ENCODE peak calls at places on chromosomes 11 and 22, in seven cellular contexts. E, B, Q, T, D, S and Y are unnamed samples. For H3K4me1, the result is how much of the 10 kb centered on the place peaks cover.

GRCh38 chr11:110428956-110429613 is 663 bp upstream of the FDX1 start:
- DNase-seq in D (no peak), Q (no peak), T (no peak), E (no peak), B (no peak), S (peak), Y (no peak)

GRCh38 chr11:1218788-1219445 is 3.9 kb upstream of the MUC5B start:
- DNase-seq in T (peak), B (peak), S (no peak), E (peak), D (no peak), Q (no peak), Y (no peak)

GRCh38 chr11:107040447-107041444 is 22.5 kb upstream of the GUCY1A2 start:
- DNase-seq in Q (no peak), B (no peak), S (peak), D (no peak), T (no peak), E (no peak), Y (no peak)

GRCh38 chr11:33391893-33392251 is 134.7 kb downstream of the HIPK3 start:
- DNase-seq in T (no peak), S (no peak), Q (no peak), B (no peak), D (no peak), E (no peak), Y (no peak)

GRCh38 chr11:67298786-67299185 is 4.5 kb upstream of the SSH3 start:
- DNase-seq in D (no peak), S (no peak), Q (no peak), E (no peak), B (peak), T (no peak), Y (no peak)

GRCh38 chr22:37210041-37210803 is 2.1 kb downstream of the SSTR3 start:
- DNase-seq in E (no peak), T (no peak), Q (no peak), S (no peak), D (no peak), B (peak), Y (no peak)

GRCh38 chr11:64787526-64788320 is 9.4 kb upstream of the SF1 start:
- DNase-seq in T (peak), D (peak), S (peak), B (peak), Q (peak), E (peak), Y (peak)

GRCh38 chr11:65445604-65446445 is 23.2 kb downstream of the NEAT1 start:
- DNase-seq in S (peak), Q (peak), D (no peak), T (peak), E (peak), B (peak), Y (no peak)

GRCh38 chr11:6531267-6531752 is 34.2 kb downstream of the DNHD1 start:
- DNase-seq in E (no peak), D (peak), S (peak), T (no peak), Q (no peak), B (no peak), Y (peak)

GRCh38 chr22:49132009-49132408 is 695.7 kb downstream of the BRD1 start:
- DNase-seq in D (no peak), Q (no peak), E (no peak), B (no peak), S (no peak), T (no peak), Y (no peak)

GRCh38 chr11:68263444-68264035 is 8.2 kb downstream of the C11orf24 start:
- DNase-seq in E (no peak), S (no peak), D (no peak), B (peak), T (peak), Q (no peak), Y (no peak)

GRCh38 chr11:3021125-3021524 is 29.0 kb upstream of the NAP1L4 start:
- DNase-seq in E (no peak), T (peak), B (no peak), S (peak), Q (no peak), D (peak), Y (peak)

GRCh38 chr22:49411236-49411635 is 416.4 kb downstream of the BRD1 start:
- DNase-seq in Q (no peak), S (no peak), D (no peak), B (peak), E (no peak), T (no peak), Y (no peak)

GRCh38 chr11:128238521-128239222 is 348.7 kb downstream of the ETS1 start:
- DNase-seq in B (no peak), E (no peak), Q (no peak), T (no peak), D (no peak), S (no peak), Y (no peak)

GRCh38 chr11:64796047-64796756 is 6.8 kb downstream of the MAP4K2 start:
- DNase-seq in Q (no peak), B (no peak), S (no peak), T (no peak), E (no peak), D (no peak), Y (no peak)

GRCh38 chr11:130832571-130833432 is 83.5 kb downstream of the SNX19 start:
- DNase-seq in T (no peak), Q (no peak), B (no peak), E (no peak), S (peak), D (no peak), Y (no peak)

GRCh38 chr11:61075891-61076290 is 26.4 kb upstream of the CD5 start:
- DNase-seq in E (no peak), D (no peak), S (peak), T (no peak), Q (no peak), B (no peak), Y (no peak)

GRCh38 chr11:12449961-12450715 is 72.8 kb downstream of the PARVA start:
- DNase-seq in T (no peak), Q (no peak), B (no peak), S (peak), D (no peak), E (no peak), Y (no peak)

GRCh38 chr11:91846002-91846401 is 378.6 kb upstream of the FAT3 start:
- DNase-seq in B (no peak), E (no peak), Q (no peak), S (no peak), T (no peak), D (no peak), Y (no peak)

GRCh38 chr11:1640076-1640946 is 10.7 kb downstream of the KRTAP5-5 start:
- DNase-seq in T (peak), Q (no peak), D (peak), S (peak), B (no peak), E (no peak), Y (peak)

GRCh38 chr11:121318848-121319834 is 26.6 kb downstream of the SC5D start:
- DNase-seq in T (no peak), Q (no peak), S (peak), D (peak), B (no peak), E (no peak), Y (no peak)

GRCh38 chr11:75697906-75698563 is 19.6 kb upstream of the MOGAT2 start:
- DNase-seq in D (no peak), B (no peak), T (no peak), Q (no peak), E (no peak), S (no peak), Y (no peak)

GRCh38 chr11:30481816-30482215 is 104.3 kb downstream of the MPPED2 start:
- DNase-seq in T (no peak), E (no peak), S (no peak), D (no peak), Q (no peak), B (no peak), Y (no peak)

GRCh38 chr11:77761481-77761880 is 59.0 kb downstream of the RSF1 start:
- DNase-seq in T (no peak), D (no peak), B (no peak), E (no peak), Q (no peak), S (no peak), Y (no peak)

GRCh38 chr11:117535870-117536411 is 208.3 kb downstream of the CEP164 start:
- DNase-seq in D (no peak), S (no peak), Q (no peak), T (no peak), E (no peak), B (no peak), Y (no peak)

GRCh38 chr11:128802358-128802981 is 64.6 kb downstream of the KCNJ1 start:
- DNase-seq in D (no peak), S (peak), Q (no peak), B (no peak), T (no peak), E (no peak), Y (peak)

GRCh38 chr11:120815260-120816100 is 208.4 kb upstream of the TBCEL start:
- DNase-seq in S (no peak), T (no peak), E (no peak), D (no peak), B (no peak), Q (no peak), Y (no peak)

GRCh38 chr11:112320668-112321067 is 60.0 kb upstream of the PLET1 start:
- DNase-seq in E (peak), B (no peak), T (peak), Q (peak), S (peak), D (no peak), Y (peak)

GRCh38 chr11:74559110-74559933 is 33.1 kb upstream of the POLD3 start:
- DNase-seq in S (no peak), Q (no peak), T (no peak), B (no peak), E (no peak), D (no peak), Y (no peak)

GRCh38 chr11:10906521-10906920 is 48.7 kb upstream of the ZBED5 start:
- DNase-seq in B (no peak), S (peak), Q (no peak), E (no peak), D (no peak), T (no peak), Y (no peak)

DNA sequence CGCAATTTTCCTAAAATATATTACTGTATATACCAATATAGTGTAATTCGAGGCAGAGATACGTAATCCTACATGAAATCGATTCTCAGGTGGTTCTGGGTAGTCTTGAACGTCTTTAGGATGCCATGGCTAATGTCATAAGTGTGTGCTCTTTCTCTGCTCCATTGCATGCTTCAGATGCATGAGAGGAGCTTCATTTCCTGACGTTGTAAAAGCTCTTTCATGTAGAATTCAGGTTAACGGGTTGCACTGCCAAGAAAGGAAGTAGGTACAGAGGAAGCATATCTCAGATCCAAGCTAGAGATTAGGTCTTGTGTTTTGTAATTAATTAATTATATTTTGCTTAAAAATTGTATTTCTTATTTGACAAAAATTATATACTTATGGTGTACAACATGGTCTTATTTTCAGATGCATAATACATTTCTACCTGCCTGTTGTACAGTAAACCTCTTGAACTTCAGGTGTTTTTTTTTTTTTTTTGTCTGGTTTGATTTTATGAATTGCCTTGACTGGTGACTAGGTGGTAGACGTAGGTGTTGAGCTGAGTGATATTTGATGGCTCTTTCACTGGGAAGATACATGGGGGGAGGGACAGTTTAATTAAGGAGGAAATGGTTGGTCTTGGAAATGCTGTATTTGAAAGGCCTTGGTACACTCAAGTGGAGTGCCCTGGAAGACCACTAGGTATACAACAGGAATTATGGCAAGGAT is 9.3 kb downstream of the NUP50 start:
- DNase-seq in T (no peak), E (no peak), D (peak), Q (no peak), B (no peak), S (no peak), Y (no peak)
- H3K4me1 ChIP-seq in T (under half), E (under half), D (half or more), Q (under half), B (under half), S (under half), Y (under half)

DNA sequence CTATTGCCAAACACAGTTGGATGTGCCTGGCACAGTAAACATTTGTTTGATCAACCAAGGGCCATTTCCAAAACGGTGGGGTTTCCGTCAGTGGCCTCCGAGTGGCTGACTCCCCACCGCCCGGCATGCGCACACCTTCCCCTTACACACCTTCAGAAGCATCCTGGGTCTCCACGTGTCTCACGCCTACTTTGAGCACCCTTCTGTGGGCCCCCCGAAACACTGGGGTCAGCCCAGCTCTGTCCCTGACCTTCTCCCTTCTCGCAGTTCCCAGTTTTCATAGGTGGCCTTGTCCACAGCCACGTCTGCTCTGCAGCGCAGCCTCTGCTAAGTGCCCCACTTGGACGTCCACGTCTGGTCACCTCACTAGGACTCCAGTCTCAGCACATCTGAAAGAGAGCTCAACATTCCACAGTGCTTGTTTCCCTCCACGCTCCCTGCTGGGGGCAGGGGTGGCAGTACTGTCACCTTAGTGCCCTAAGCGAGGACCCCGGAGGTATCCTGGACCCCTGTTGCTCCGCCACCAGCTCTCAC is 13.2 kb upstream of the SHANK2 start:
- DNase-seq in E (no peak), T (no peak), Q (no peak), B (no peak), D (no peak), S (no peak), Y (no peak)
- H3K4me1 ChIP-seq in E (under half), T (under half), Q (under half), B (under half), D (under half), S (under half), Y (under half)

GRCh38 chr22:45683248-45683647 is 11.6 kb downstream of the ATXN10 start:
- DNase-seq in E (no peak), B (no peak), D (no peak), S (no peak), T (no peak), Q (no peak), Y (no peak)

GRCh38 chr22:45682069-45682468 is 10.4 kb downstream of the ATXN10 start:
- DNase-seq in E (no peak), T (no peak), B (no peak), D (no peak), Q (no peak), S (no peak), Y (no peak)

GRCh38 chr22:45683680-45684079 is 12.0 kb downstream of the ATXN10 start:
- DNase-seq in S (no peak), B (no peak), D (no peak), Q (no peak), E (no peak), T (no peak), Y (no peak)

GRCh38 chr22:45678961-45679912 is 7.6 kb downstream of the ATXN10 start:
- DNase-seq in T (no peak), E (no peak), B (no peak), S (peak), D (no peak), Q (no peak), Y (no peak)

DNA sequence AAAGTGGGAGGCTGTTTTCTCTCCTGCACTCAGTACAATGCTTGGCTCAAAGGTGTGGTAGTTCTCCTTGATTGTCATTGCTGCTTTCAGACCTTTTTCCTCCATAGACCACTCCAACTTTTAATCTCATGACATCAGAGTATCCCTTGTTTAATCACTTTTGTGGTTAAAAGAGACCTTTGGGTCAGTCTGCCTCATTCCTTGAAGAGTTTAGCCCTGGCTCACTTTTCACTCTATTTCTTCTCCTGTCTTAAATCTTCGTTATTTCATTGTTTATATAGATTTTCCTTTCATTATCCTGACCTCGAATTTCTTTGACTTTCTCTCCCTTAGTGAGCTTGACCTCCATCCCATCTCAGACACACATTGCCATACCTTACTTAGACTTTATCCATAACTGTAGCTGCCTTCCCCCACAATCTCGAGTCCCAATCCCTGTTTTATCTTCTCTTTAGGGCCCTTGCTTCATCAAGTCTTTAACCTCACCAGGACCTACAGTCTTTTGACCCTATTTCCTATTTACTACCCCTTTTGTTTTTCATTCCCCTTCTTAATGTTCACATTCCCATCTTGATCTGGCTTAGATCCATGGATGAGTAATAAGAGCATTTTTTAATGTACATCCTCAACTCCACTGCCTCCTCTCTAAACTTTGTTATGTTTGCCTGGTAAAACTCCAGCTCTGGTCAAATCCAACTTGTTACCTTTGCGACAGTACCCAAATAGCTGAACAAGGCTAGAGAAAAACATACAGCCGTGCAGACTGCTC is 9.5 kb downstream of the ATXN10 start:
- DNase-seq in E (no peak), T (no peak), Q (no peak), S (peak), D (no peak), B (no peak), Y (no peak)
- H3K4me1 ChIP-seq in E (under half), T (under half), Q (under half), S (under half), D (under half), B (under half), Y (under half)

GRCh38 chr11:31819533-31820437 is 8.7 kb upstream of the PAX6 start:
- DNase-seq in E (no peak), Q (no peak), T (peak), D (no peak), S (no peak), B (no peak), Y (peak)
- H3K4me1 ChIP-seq in E (under half), Q (under half), T (under half), D (under half), S (under half), B (under half), Y (under half)